ENCODE peak calls at places on chromosomes 11 and 22, in seven cellular contexts. T is DMS53; W is CD8-positive, alpha-beta memory T cell; H is DMS153; Q is mesenteric fat pad; F is stimulated activated CD4-positive, alpha-beta T cell treated with anti-CD3 and anti-CD28 coated beads, Interleukin-1b, Interleukin-23, amount 100 ng/mL, for 24 hours; C is stimulated activated effector memory CD8-positive, alpha-beta T cell treated with anti-CD3 and anti-CD28 coated beads, Interleukin-12 subunit alpha, Interleukin-12 subunit beta, amount 100 ng/mL, for 72 hours. X is an unnamed sample.

GRCh38 chr11:13962562-13963168 is at the start of gene SPON1:
- DNase-seq in T (peak; percentile 66), W (no peak), H (peak; percentile 25), Q (peak; percentile 89), F (no peak), C (no peak), X (peak; percentile 12)

GRCh38 chr11:86183694-86184093 is 60.9 kb upstream of the EED start:
- DNase-seq in T (peak; percentile 68), W (no peak), H (no peak), Q (no peak), F (no peak), C (peak; percentile 22), X (no peak)

GRCh38 chr11:126153999-126154398 is 57.5 kb downstream of the RPUSD4 start:
- DNase-seq in T (peak; percentile 70), W (no peak), H (no peak), Q (no peak), F (no peak), C (no peak), X (peak; percentile 64)

GRCh38 chr11:119975561-119976152 is 162.3 kb downstream of the TRIM29 start:
- DNase-seq in T (no peak), W (no peak), H (no peak), Q (no peak), F (no peak), C (no peak), X (peak; percentile 49)

GRCh38 chr22:37623075-37624016 is 14.7 kb downstream of the GGA1 start:
- DNase-seq in T (peak; percentile 55), W (peak; percentile 70), H (peak; percentile 65), Q (no peak), F (no peak), C (peak; percentile 67), X (peak; percentile 65)

GRCh38 chr11:66543263-66544107 is 2.4 kb downstream of the ZDHHC24 start:
- DNase-seq in T (no peak), W (peak; percentile 62), H (no peak), Q (no peak), F (no peak), C (peak; percentile 38), X (peak; percentile 48)

GRCh38 chr11:26834601-26835000 is 112.7 kb upstream of the SLC5A12 start:
- DNase-seq in T (no peak), W (no peak), H (no peak), Q (no peak), F (no peak), C (no peak), X (no peak)

GRCh38 chr11:76665172-76665571 is 5.4 kb downstream of the LRRC32 start:
- DNase-seq in T (no peak), W (no peak), H (no peak), Q (peak; percentile 87), F (no peak), C (no peak), X (no peak)

GRCh38 chr11:26993965-26994446 is at the start of gene FIBIN:
- DNase-seq in T (no peak), W (no peak), H (no peak), Q (no peak), F (no peak), C (no peak), X (peak; percentile 44)

GRCh38 chr11:109140857-109141515 is 281.0 kb upstream of the C11orf87 start:
- DNase-seq in T (no peak), W (no peak), H (no peak), Q (no peak), F (no peak), C (no peak), X (no peak)

GRCh38 chr22:35971418-35972119 is 57.1 kb downstream of the RBFOX2 start:
- DNase-seq in T (peak; percentile 9), W (no peak), H (peak; percentile 81), Q (no peak), F (no peak), C (no peak), X (peak; percentile 96)

GRCh38 chr11:32434387-32435151 is 770 bp downstream of the WT1 start:
- DNase-seq in T (peak; percentile 39), W (no peak), H (no peak), Q (no peak), F (no peak), C (no peak), X (no peak)

GRCh38 chr11:46345131-46345597 is 2.1 kb upstream of the DGKZ start:
- DNase-seq in T (no peak), W (no peak), H (peak; percentile 63), Q (no peak), F (no peak), C (no peak), X (no peak)

GRCh38 chr11:35953081-35953480 is 9.2 kb downstream of the LDLRAD3 start:
- DNase-seq in T (no peak), W (no peak), H (no peak), Q (no peak), F (no peak), C (no peak), X (no peak)

GRCh38 chr11:10095412-10096207 is 198.4 kb downstream of the SBF2 start:
- DNase-seq in T (no peak), W (no peak), H (no peak), Q (no peak), F (no peak), C (no peak), X (no peak)

GRCh38 chr11:64453466-64453865 is 94.5 kb downstream of the RPS6KA4 start:
- DNase-seq in T (no peak), W (no peak), H (no peak), Q (no peak), F (no peak), C (no peak), X (no peak)

GRCh38 chr11:6202036-6202435 is 3.0 kb downstream of the OR52W1 start:
- DNase-seq in T (no peak), W (no peak), H (no peak), Q (no peak), F (no peak), C (no peak), X (no peak)

GRCh38 chr11:17845431-17845881 is 110.9 kb downstream of the KCNC1 start:
- DNase-seq in T (no peak), W (no peak), H (no peak), Q (no peak), F (no peak), C (no peak), X (no peak)

GRCh38 chr11:28799316-28799715 is 691.1 kb downstream of the METTL15 start:
- DNase-seq in T (no peak), W (no peak), H (no peak), Q (no peak), F (no peak), C (no peak), X (no peak)

GRCh38 chr11:66858186-66858938 is 1.5 kb downstream of the LRFN4 start:
- DNase-seq in T (no peak), W (no peak), H (no peak), Q (no peak), F (no peak), C (no peak), X (no peak)

GRCh38 chr11:70912226-70912840 is 340.0 kb downstream of the SHANK2 start:
- DNase-seq in T (no peak), W (no peak), H (no peak), Q (no peak), F (no peak), C (no peak), X (no peak)

GRCh38 chr22:35695202-35695601 is 22.5 kb upstream of the APOL5 start:
- DNase-seq in T (no peak), W (no peak), H (no peak), Q (no peak), F (no peak), C (no peak), X (no peak)